ENCODE peak calls at places on chromosomes 7 and 10, in five cellular contexts. E is A549, H is GM12878, P is GM23338, R is K562. C is an unnamed sample.

GRCh38 chr10:78769526-78769925 is 299.2 kb upstream of the ZMIZ1 start:
- DNase-seq in P (no peak), H (no peak), E (no peak), R (no peak), C (no peak)

GRCh38 chr10:125146791-125147604 is 13.4 kb downstream of the CTBP2 start:
- DNase-seq in H (no peak), R (no peak), E (peak; percentile 70), P (no peak), C (no peak)

GRCh38 chr10:122296363-122297120 is 25.4 kb downstream of the BTBD16 start:
- DNase-seq in H (peak; percentile 51), E (no peak), R (no peak), P (no peak), C (no peak)

GRCh38 chr10:52434734-52435133 is 120.7 kb downstream of the DKK1 start:
- DNase-seq in P (no peak), H (no peak), E (no peak), R (no peak), C (no peak)

GRCh38 chr10:30691601-30692015 is 62.1 kb upstream of the LYZL2 start:
- DNase-seq in E (no peak), H (no peak), R (no peak), P (no peak), C (no peak)

GRCh38 chr10:59006511-59007306 is 169.7 kb upstream of the PHYHIPL start:
- DNase-seq in P (no peak), E (peak; percentile 64), H (no peak), R (no peak), C (peak; percentile 86)

GRCh38 chr10:89916481-89916880 is 215.1 kb downstream of the KIF20B start:
- DNase-seq in P (no peak), R (no peak), H (no peak), E (no peak), C (no peak)

GRCh38 chr10:93379366-93380042 is 102.6 kb downstream of the MYOF start:
- DNase-seq in P (no peak), R (no peak), H (no peak), E (no peak), C (no peak)

GRCh38 chr7:115410972-115411686 is 489.2 kb downstream of the MDFIC start:
- DNase-seq in P (no peak), H (no peak), R (no peak), E (no peak), C (no peak)

GRCh38 chr7:97851725-97852124 is 20.5 kb downstream of the ASNS start:
- DNase-seq in E (no peak), P (no peak), R (no peak), H (no peak), C (no peak)

GRCh38 chr7:12493407-12493806 is 77.1 kb upstream of the SCIN start:
- DNase-seq in P (no peak), R (peak; percentile 23), E (no peak), H (no peak), C (no peak)
- TF ChIP-seq JUNB in P (no peak), R (no peak), E (no peak), H (no peak), C (no peak)

DNA sequence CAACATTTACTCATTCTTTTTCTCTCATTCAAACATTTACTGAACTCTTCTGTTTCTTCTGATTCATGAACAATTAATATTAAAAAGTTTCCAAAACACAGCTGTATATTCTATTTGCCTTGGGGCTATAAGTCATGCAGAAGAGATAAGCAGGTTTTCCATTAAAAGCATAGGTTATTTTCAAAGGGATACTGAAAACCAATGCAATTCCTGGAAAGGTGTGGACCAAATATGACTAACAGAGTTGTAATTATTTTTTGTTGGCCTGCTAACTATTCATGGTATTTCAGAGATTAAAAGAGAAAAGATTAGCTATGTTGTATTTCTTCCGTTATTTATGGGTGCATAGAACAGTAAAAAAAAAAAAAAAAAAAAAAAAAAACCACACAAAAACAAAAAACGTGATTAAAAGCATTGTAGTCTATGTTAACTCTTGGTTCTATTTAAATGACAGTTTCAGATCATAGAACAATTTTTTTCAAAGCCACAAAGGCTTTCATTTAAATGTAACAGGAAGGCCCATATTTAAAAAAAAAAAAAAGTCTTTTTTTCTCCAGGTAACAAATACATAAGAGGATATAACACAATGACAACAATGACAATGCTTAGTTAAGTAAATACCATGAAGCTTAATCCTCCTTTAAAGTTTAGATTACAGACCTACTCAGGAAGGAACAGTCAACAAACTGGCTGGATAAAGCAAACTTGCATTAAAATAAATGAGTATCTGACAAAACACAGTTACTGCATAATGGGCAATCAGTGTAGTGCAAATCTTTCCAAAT is 1042.9 kb downstream of the GATA3 start:
- DNase-seq in E (no peak), P (peak; percentile 39), R (no peak), H (no peak), C (no peak)
- TF ChIP-seq JUNB in E (no peak), P (no peak), R (no peak), H (no peak), C (no peak)

GRCh38 chr10:97132273-97132672 is 53.5 kb downstream of the SLIT1 start:
- DNase-seq in H (no peak), R (no peak), E (no peak), P (no peak), C (no peak)
- TF ChIP-seq JUNB in H (no peak), R (no peak), E (no peak), P (no peak), C (no peak)

GRCh38 chr7:80047032-80047431 is 87.6 kb upstream of the GNAI1 start:
- DNase-seq in R (no peak), E (no peak), H (no peak), P (no peak), C (no peak)
- TF ChIP-seq JUNB in R (no peak), E (no peak), H (no peak), P (no peak), C (no peak)

GRCh38 chr10:117216611-117217195 is 19.4 kb downstream of the KCNK18 start:
- DNase-seq in E (peak; percentile 78), P (peak; percentile 90), R (peak; percentile 82), H (no peak), C (peak; percentile 46)
- TF ChIP-seq JUNB in E (no peak), P (no peak), R (no peak), H (no peak), C (no peak)

GRCh38 chr7:131898418-131898817 is 342.0 kb upstream of the PODXL start:
- DNase-seq in R (no peak), H (no peak), E (no peak), P (no peak), C (no peak)
- TF ChIP-seq JUNB in R (no peak), H (no peak), E (no peak), P (no peak), C (no peak)